ENCODE peak calls at places on chromosomes 16 and 17, in five cellular contexts. B is IMR-90, G is activated T-cell treated with anti-CD3 and anti-CD28 coated beads for 4 hours, P is epithelial cell of esophagus, X is MV-4-11. Z is an unnamed sample.

GRCh38 chr17:6862822-6863221 is 31.3 kb upstream of the TEKT1 start:
- DNase-seq in B (no peak), G (no peak), P (peak; percentile 72), X (peak; percentile 14), Z (peak; percentile 52)

GRCh38 chr17:68437979-68438877 is 19.1 kb downstream of the WIPI1 start:
- DNase-seq in B (peak; percentile 47), G (no peak), P (no peak), X (peak; percentile 56), Z (peak; percentile 82)

GRCh38 chr16:77273-77806 is 685 bp upstream of the MPG start:
- DNase-seq in B (peak; percentile 61), G (no peak), P (peak; percentile 62), X (peak; percentile 38), Z (peak; percentile 71)

GRCh38 chr16:25544294-25544693 is 147.5 kb upstream of the HS3ST4 start:
- DNase-seq in B (no peak), G (no peak), P (no peak), X (no peak), Z (no peak)

GRCh38 chr16:154223-155030 is 2.0 kb downstream of the HBZ start:
- DNase-seq in B (peak; percentile 25), G (no peak), P (peak; percentile 43), X (no peak), Z (peak; percentile 23)

GRCh38 chr16:82199209-82199608 is 29.2 kb upstream of the MPHOSPH6 start:
- DNase-seq in B (no peak), G (no peak), P (no peak), X (no peak), Z (no peak)

GRCh38 chr17:8057691-8058114 is 18.8 kb downstream of the ALOX15B start:
- DNase-seq in B (peak; percentile 75), G (peak; percentile 25), P (peak; percentile 83), X (peak; percentile 78), Z (peak; percentile 87)

GRCh38 chr17:69141802-69142472 is at the start of gene ABCA6:
- DNase-seq in B (no peak), G (no peak), P (peak; percentile 36), X (no peak), Z (no peak)

GRCh38 chr17:82487898-82488297 is 29.4 kb downstream of the NARF start:
- DNase-seq in B (no peak), G (no peak), P (no peak), X (no peak), Z (no peak)

GRCh38 chr17:35998018-35998545 is 3.3 kb downstream of the CCL15 start:
- DNase-seq in B (no peak), G (no peak), P (no peak), X (no peak), Z (no peak)

GRCh38 chr17:40615295-40615988 is 32.2 kb downstream of the SMARCE1 start:
- DNase-seq in B (peak; percentile 47), G (no peak), P (peak; percentile 55), X (peak; percentile 76), Z (peak; percentile 39)

GRCh38 chr16:31145398-31145990 is 4.4 kb downstream of the PRSS36 start:
- DNase-seq in B (no peak), G (no peak), P (no peak), X (peak; percentile 11), Z (no peak)

GRCh38 chr17:43667506-43668438 is 6.0 kb upstream of the MEOX1 start:
- DNase-seq in B (peak; percentile 81), G (no peak), P (peak; percentile 69), X (no peak), Z (no peak)

GRCh38 chr17:82889496-82890338 is 49.9 kb upstream of the ZNF750 start:
- DNase-seq in B (no peak), G (no peak), P (peak; percentile 65), X (no peak), Z (no peak)

GRCh38 chr16:17241264-17241835 is 229.4 kb downstream of the XYLT1 start:
- DNase-seq in B (no peak), G (no peak), P (no peak), X (no peak), Z (peak; percentile 36)

GRCh38 chr16:53257001-53257400 is 177.3 kb upstream of the RBL2 start:
- DNase-seq in B (peak; percentile 59), G (no peak), P (peak; percentile 45), X (no peak), Z (no peak)

GRCh38 chr17:70767102-70767701 is 597.9 kb downstream of the KCNJ2 start:
- DNase-seq in B (peak; percentile 59), G (no peak), P (peak; percentile 43), X (peak; percentile 3), Z (peak; percentile 40)

GRCh38 chr16:31453255-31454204 is 5.8 kb upstream of the ARMC5 start:
- DNase-seq in B (peak; percentile 36), G (no peak), P (peak; percentile 93), X (peak; percentile 34), Z (peak; percentile 40)

GRCh38 chr17:57121308-57122042 is 36.4 kb downstream of the AKAP1 start:
- DNase-seq in B (peak; percentile 36), G (no peak), P (peak; percentile 45), X (peak; percentile 23), Z (peak; percentile 53)

GRCh38 chr16:3047387-3047720 is 993 bp downstream of the MMP25 start:
- DNase-seq in B (no peak), G (no peak), P (no peak), X (no peak), Z (no peak)

GRCh38 chr17:41579484-41580243 is 7.0 kb downstream of the KRT14 start:
- DNase-seq in B (peak; percentile 54), G (peak; percentile 27), P (peak; percentile 95), X (peak; percentile 72), Z (peak; percentile 65)

GRCh38 chr17:48632579-48633265 is 6.6 kb upstream of the HOXB9 start:
- DNase-seq in B (no peak), G (no peak), P (no peak), X (no peak), Z (no peak)

GRCh38 chr16:11333696-11334095 is 11.6 kb upstream of the RMI2 start:
- DNase-seq in B (peak; percentile 64), G (no peak), P (peak; percentile 47), X (no peak), Z (no peak)

GRCh38 chr16:31061813-31062440 is 12.1 kb downstream of the ZNF668 start:
- DNase-seq in B (no peak), G (no peak), P (no peak), X (no peak), Z (no peak)

GRCh38 chr16:78703951-78704350 is 604.5 kb downstream of the WWOX start:
- DNase-seq in B (no peak), G (no peak), P (no peak), X (no peak), Z (no peak)

GRCh38 chr16:30786936-30787612 is at the start of gene ZNF629:
- DNase-seq in B (peak; percentile 57), G (no peak), P (peak; percentile 55), X (peak; percentile 45), Z (peak; percentile 61)

GRCh38 chr16:23082161-23082788 is 67.0 kb downstream of the USP31 start:
- DNase-seq in B (no peak), G (no peak), P (peak; percentile 49), X (peak; percentile 10), Z (no peak)

GRCh38 chr17:34307110-34307509 is 12.1 kb upstream of the CCL8 start:
- DNase-seq in B (peak; percentile 71), G (no peak), P (no peak), X (peak; percentile 52), Z (peak; percentile 49)

GRCh38 chr17:20908373-20909273 is 134.2 kb downstream of the USP22 start:
- DNase-seq in B (peak; percentile 53), G (peak; percentile 64), P (peak; percentile 67), X (peak; percentile 76), Z (peak; percentile 81)

GRCh38 chr16:68367034-68367433 is 56.2 kb downstream of the PRMT7 start:
- DNase-seq in B (peak; percentile 9), G (no peak), P (peak; percentile 55), X (peak; percentile 66), Z (peak; percentile 87)

GRCh38 chr17:40535924-40536717 is 29.2 kb downstream of the CCR7 start:
- DNase-seq in B (no peak), G (no peak), P (no peak), X (no peak), Z (no peak)

Z was measured in NB4.